ENCODE peak calls at places on chromosomes 2 and 18, in six cellular contexts. One of them, this sample, is unnamed. For H3K9me3, the result is how much of the 10 kb centered on the place peaks cover.

GRCh38 chr2:55231546-55232083 is 478 bp downstream of the CLHC1 start:
- DNase-seq in aorta: no peak
- DNase-seq in PC-3: no peak
- DNase-seq in SJSA1: peak
- DNase-seq in tibial artery: no peak
- DNase-seq in pancreas: no peak
- DNase-seq in this sample: no peak

GRCh38 chr2:230312638-230313037 is 14.4 kb upstream of the SP140L start:
- DNase-seq in PC-3: peak
- DNase-seq in pancreas: no peak
- DNase-seq in tibial artery: no peak
- DNase-seq in aorta: no peak
- DNase-seq in SJSA1: peak
- DNase-seq in this sample: no peak

GRCh38 chr2:97761192-97761591 is 47.8 kb downstream of the ZAP70 start:
- DNase-seq in SJSA1: no peak
- DNase-seq in PC-3: no peak
- DNase-seq in pancreas: no peak
- DNase-seq in aorta: no peak
- DNase-seq in tibial artery: no peak
- DNase-seq in this sample: peak

GRCh38 chr2:234679766-234680687 is 183.1 kb upstream of the ARL4C start:
- DNase-seq in pancreas: no peak
- DNase-seq in aorta: peak
- DNase-seq in PC-3: peak
- DNase-seq in tibial artery: peak
- DNase-seq in SJSA1: peak
- DNase-seq in this sample: peak

GRCh38 chr2:182415771-182416170 is 11.1 kb downstream of the PDE1A start:
- DNase-seq in pancreas: no peak
- DNase-seq in aorta: no peak
- DNase-seq in PC-3: no peak
- DNase-seq in tibial artery: no peak
- DNase-seq in SJSA1: no peak
- DNase-seq in this sample: no peak

GRCh38 chr2:39164089-39164488 is 43.2 kb upstream of the SOS1 start:
- DNase-seq in tibial artery: no peak
- DNase-seq in pancreas: no peak
- DNase-seq in aorta: no peak
- DNase-seq in SJSA1: no peak
- DNase-seq in PC-3: no peak
- DNase-seq in this sample: no peak

GRCh38 chr2:120470041-120470716 is 124.2 kb downstream of the INHBB start:
- DNase-seq in SJSA1: peak
- DNase-seq in tibial artery: peak
- DNase-seq in aorta: peak
- DNase-seq in PC-3: peak
- DNase-seq in pancreas: peak
- DNase-seq in this sample: peak

GRCh38 chr2:39107724-39108273 is 13.1 kb downstream of the SOS1 start:
- DNase-seq in PC-3: no peak
- DNase-seq in SJSA1: no peak
- DNase-seq in pancreas: no peak
- DNase-seq in aorta: no peak
- DNase-seq in tibial artery: no peak
- DNase-seq in this sample: no peak

GRCh38 chr2:178101321-178102079 is 10.7 kb upstream of the RBM45 start:
- DNase-seq in tibial artery: no peak
- DNase-seq in pancreas: no peak
- DNase-seq in PC-3: peak
- DNase-seq in SJSA1: no peak
- DNase-seq in aorta: no peak
- DNase-seq in this sample: no peak

GRCh38 chr2:204505946-204506345 is 39.3 kb upstream of the PARD3B start:
- DNase-seq in pancreas: no peak
- DNase-seq in PC-3: peak
- DNase-seq in tibial artery: no peak
- DNase-seq in SJSA1: peak
- DNase-seq in aorta: no peak
- DNase-seq in this sample: no peak

GRCh38 chr2:240856151-240856980 is 12.3 kb upstream of the AGXT start:
- DNase-seq in pancreas: no peak
- DNase-seq in SJSA1: no peak
- DNase-seq in aorta: peak
- DNase-seq in PC-3: no peak
- DNase-seq in tibial artery: no peak
- DNase-seq in this sample: no peak

GRCh38 chr2:225337183-225337582 is 62.3 kb upstream of the NYAP2 start:
- DNase-seq in aorta: no peak
- DNase-seq in tibial artery: no peak
- DNase-seq in pancreas: no peak
- DNase-seq in PC-3: peak
- DNase-seq in SJSA1: peak
- DNase-seq in this sample: no peak

GRCh38 chr18:60556326-60556725 is 183.8 kb upstream of the MC4R start:
- DNase-seq in PC-3: no peak
- DNase-seq in aorta: no peak
- DNase-seq in SJSA1: no peak
- DNase-seq in tibial artery: no peak
- DNase-seq in pancreas: no peak
- DNase-seq in this sample: no peak

GRCh38 chr2:88765154-88765948 is 73.9 kb downstream of the RPIA start:
- DNase-seq in SJSA1: no peak
- DNase-seq in PC-3: no peak
- DNase-seq in aorta: no peak
- DNase-seq in pancreas: peak
- DNase-seq in tibial artery: no peak
- DNase-seq in this sample: no peak

GRCh38 chr2:216017365-216017764 is 4.0 kb upstream of the MREG start:
- DNase-seq in tibial artery: no peak
- DNase-seq in SJSA1: no peak
- DNase-seq in PC-3: peak
- DNase-seq in pancreas: no peak
- DNase-seq in aorta: no peak
- DNase-seq in this sample: no peak

GRCh38 chr2:168097431-168097830 is 150.0 kb downstream of the STK39 start:
- DNase-seq in aorta: no peak
- DNase-seq in SJSA1: no peak
- DNase-seq in pancreas: no peak
- DNase-seq in tibial artery: no peak
- DNase-seq in PC-3: no peak
- DNase-seq in this sample: no peak

GRCh38 chr2:202941771-202942170 is 29.7 kb downstream of the CARF start:
- DNase-seq in SJSA1: no peak
- DNase-seq in pancreas: no peak
- DNase-seq in tibial artery: no peak
- DNase-seq in aorta: no peak
- DNase-seq in PC-3: peak
- DNase-seq in this sample: no peak

GRCh38 chr2:590214-591175 is 86.7 kb downstream of the TMEM18 start:
- DNase-seq in aorta: peak
- DNase-seq in PC-3: no peak
- DNase-seq in pancreas: no peak
- DNase-seq in SJSA1: no peak
- DNase-seq in tibial artery: no peak
- DNase-seq in this sample: no peak

GRCh38 chr2:126808929-126809328 is 89.8 kb upstream of the TEX51 start:
- DNase-seq in SJSA1: no peak
- DNase-seq in tibial artery: no peak
- DNase-seq in pancreas: no peak
- DNase-seq in aorta: no peak
- DNase-seq in PC-3: no peak
- DNase-seq in this sample: no peak

GRCh38 chr2:126809357-126809756 is 89.3 kb upstream of the TEX51 start:
- DNase-seq in tibial artery: no peak
- DNase-seq in PC-3: no peak
- DNase-seq in aorta: no peak
- DNase-seq in pancreas: no peak
- DNase-seq in SJSA1: no peak
- DNase-seq in this sample: no peak

GRCh38 chr2:126810001-126810400 is 88.7 kb upstream of the TEX51 start:
- DNase-seq in SJSA1: no peak
- DNase-seq in aorta: no peak
- DNase-seq in pancreas: no peak
- DNase-seq in tibial artery: no peak
- DNase-seq in PC-3: no peak
- DNase-seq in this sample: no peak

GRCh38 chr2:126811101-126811500 is 87.6 kb upstream of the TEX51 start:
- DNase-seq in SJSA1: no peak
- DNase-seq in pancreas: no peak
- DNase-seq in tibial artery: no peak
- DNase-seq in aorta: no peak
- DNase-seq in PC-3: no peak
- DNase-seq in this sample: no peak
- H3K4me3 ChIP-seq in SJSA1: no peak
- H3K4me3 ChIP-seq in pancreas: no peak
- H3K4me3 ChIP-seq in tibial artery: no peak
- H3K4me3 ChIP-seq in aorta: no peak
- H3K4me3 ChIP-seq in PC-3: no peak
- H3K4me3 ChIP-seq in this sample: no peak

GRCh38 chr2:44136186-44136585 is 32.5 kb upstream of the PPM1B start:
- DNase-seq in aorta: no peak
- DNase-seq in pancreas: no peak
- DNase-seq in PC-3: peak
- DNase-seq in SJSA1: peak
- DNase-seq in tibial artery: no peak
- DNase-seq in this sample: no peak
- H3K9me3 ChIP-seq in aorta: under half
- H3K9me3 ChIP-seq in pancreas: under half
- H3K9me3 ChIP-seq in PC-3: under half
- H3K9me3 ChIP-seq in SJSA1: under half
- H3K9me3 ChIP-seq in tibial artery: under half
- H3K9me3 ChIP-seq in this sample: under half

GRCh38 chr18:35072616-35073015 is 31.4 kb downstream of the MAPRE2 start:
- DNase-seq in pancreas: no peak
- DNase-seq in aorta: no peak
- DNase-seq in PC-3: no peak
- DNase-seq in tibial artery: no peak
- DNase-seq in SJSA1: no peak
- DNase-seq in this sample: no peak

GRCh38 chr18:35075132-35075531 is 33.9 kb downstream of the MAPRE2 start:
- DNase-seq in aorta: no peak
- DNase-seq in PC-3: no peak
- DNase-seq in pancreas: no peak
- DNase-seq in SJSA1: no peak
- DNase-seq in tibial artery: no peak
- DNase-seq in this sample: peak

GRCh38 chr18:35071819-35072247 is 30.6 kb downstream of the MAPRE2 start:
- DNase-seq in aorta: no peak
- DNase-seq in SJSA1: no peak
- DNase-seq in PC-3: no peak
- DNase-seq in pancreas: no peak
- DNase-seq in tibial artery: no peak
- DNase-seq in this sample: no peak

GRCh38 chr18:35074581-35074980 is 33.4 kb downstream of the MAPRE2 start:
- DNase-seq in aorta: no peak
- DNase-seq in PC-3: no peak
- DNase-seq in pancreas: no peak
- DNase-seq in tibial artery: no peak
- DNase-seq in SJSA1: no peak
- DNase-seq in this sample: no peak

DNA sequence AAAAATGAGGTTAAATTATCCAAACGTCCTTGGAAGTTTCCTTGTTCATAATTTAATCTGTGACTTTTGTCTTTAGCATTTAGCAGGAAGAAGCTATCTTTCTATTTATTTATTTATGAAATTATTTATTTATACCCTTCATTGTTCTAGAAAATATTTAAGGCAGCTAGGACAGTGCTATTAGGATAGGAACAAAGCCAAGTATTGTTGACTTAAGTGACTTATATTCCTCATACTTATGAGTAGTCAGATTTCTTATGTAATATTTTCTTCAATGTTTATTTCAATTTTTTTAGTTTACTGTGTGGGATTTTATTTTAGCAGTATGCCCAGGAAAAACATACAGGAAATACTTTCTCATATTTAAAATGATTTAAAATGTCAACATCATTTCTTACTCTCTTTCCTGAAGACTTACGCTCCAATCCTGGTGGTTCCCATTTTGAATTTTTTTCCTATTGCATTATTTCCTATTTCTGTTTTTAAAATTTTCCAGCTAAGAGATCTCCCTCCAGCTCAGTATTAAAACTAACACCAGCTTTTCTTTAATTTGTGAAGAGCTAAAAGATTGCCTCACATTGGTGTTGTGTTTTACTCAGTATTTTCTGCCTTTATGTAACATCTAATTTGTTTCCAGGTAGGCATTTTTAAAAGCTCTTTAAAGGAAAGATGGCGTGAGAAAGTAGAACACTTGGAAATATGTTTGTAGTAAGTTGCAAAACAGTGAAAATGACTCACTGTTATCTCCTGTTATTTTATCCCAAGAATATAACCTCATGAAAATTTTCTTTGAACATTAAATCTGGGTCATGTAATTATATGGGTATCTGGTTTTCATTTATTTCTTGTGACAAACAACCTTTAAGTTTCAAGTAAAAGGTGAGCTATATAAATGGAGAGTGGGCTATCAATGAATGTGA is 32.2 kb downstream of the MAPRE2 start:
- DNase-seq in pancreas: no peak
- DNase-seq in aorta: no peak
- DNase-seq in SJSA1: peak
- DNase-seq in tibial artery: no peak
- DNase-seq in PC-3: peak
- DNase-seq in this sample: no peak
- H3K4me3 ChIP-seq in pancreas: no peak
- H3K4me3 ChIP-seq in aorta: no peak
- H3K4me3 ChIP-seq in SJSA1: no peak
- H3K4me3 ChIP-seq in tibial artery: no peak
- H3K4me3 ChIP-seq in PC-3: no peak
- H3K4me3 ChIP-seq in this sample: no peak

DNA sequence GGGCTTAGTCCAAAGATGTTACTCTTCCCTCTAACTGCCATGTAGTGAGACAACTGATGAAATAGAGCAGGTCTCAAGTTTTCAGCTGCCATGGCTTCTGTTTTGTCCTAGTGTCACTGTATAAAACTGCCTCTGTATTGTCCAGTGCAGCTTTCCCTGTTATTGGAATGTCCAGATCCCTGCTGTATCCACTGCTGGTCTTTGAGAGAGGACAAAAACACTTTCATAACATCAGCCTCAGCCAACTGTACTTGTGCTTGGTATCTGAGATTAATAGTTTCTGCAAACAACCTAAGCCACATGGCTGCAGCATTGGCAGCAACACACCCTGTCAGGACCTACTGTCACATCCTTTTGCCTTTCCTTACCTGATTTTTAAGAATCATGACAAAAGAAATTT is 480.2 kb downstream of the LPIN1 start:
- DNase-seq in tibial artery: no peak
- DNase-seq in SJSA1: no peak
- DNase-seq in pancreas: no peak
- DNase-seq in PC-3: no peak
- DNase-seq in aorta: no peak
- DNase-seq in this sample: no peak
- H3K9me3 ChIP-seq in tibial artery: under half
- H3K9me3 ChIP-seq in SJSA1: under half
- H3K9me3 ChIP-seq in pancreas: under half
- H3K9me3 ChIP-seq in PC-3: under half
- H3K9me3 ChIP-seq in aorta: under half
- H3K9me3 ChIP-seq in this sample: under half

This sample was measured in heart right ventricle.